ENCODE peak calls at places on chromosomes 1 and 21, in eight cellular contexts. S is sigmoid colon, N is tibial nerve, I is A549, Y is H1, X is stomach, C is upper lobe of left lung, R is suprapubic skin. Q is an unnamed sample. For H3K4me1, the result is how much of the 10 kb centered on the place peaks cover.

GRCh38 chr21:31803039-31804007 is 69.5 kb upstream of the HUNK start:
- DNase-seq in S (no peak), N (no peak), I (no peak), Y (no peak), X (no peak), C (peak), R (no peak), Q (no peak)

GRCh38 chr1:12184008-12184681 is 17.4 kb downstream of the TNFRSF1B start:
- DNase-seq in S (peak), N (peak), I (no peak), Y (no peak), X (peak), C (peak), R (peak), Q (peak)

GRCh38 chr1:25694167-25694566 is 77.6 kb downstream of the MAN1C1 start:
- DNase-seq in S (peak), N (no peak), I (no peak), Y (no peak), X (no peak), C (peak), R (no peak), Q (peak)

GRCh38 chr1:1213919-1214599 is at the start of gene TNFRSF4:
- DNase-seq in S (no peak), N (no peak), I (no peak), Y (no peak), X (no peak), C (no peak), R (no peak), Q (no peak)

GRCh38 chr1:2979191-2980072 is 41.8 kb upstream of the ACTRT2 start:
- DNase-seq in S (peak), N (no peak), I (no peak), Y (no peak), X (peak), C (peak), R (peak), Q (no peak)

GRCh38 chr1:90730247-90731022 is 13.3 kb upstream of the BARHL2 start:
- DNase-seq in S (no peak), N (no peak), I (no peak), Y (peak), X (no peak), C (no peak), R (no peak), Q (no peak)

GRCh38 chr1:94579876-94580294 is 38.3 kb upstream of the F3 start:
- DNase-seq in S (no peak), N (no peak), I (peak), Y (no peak), X (no peak), C (no peak), R (no peak), Q (no peak)

GRCh38 chr1:107277022-107277421 is 136.2 kb downstream of the NTNG1 start:
- DNase-seq in S (peak), N (no peak), I (peak), Y (peak), X (peak), C (no peak), R (no peak), Q (no peak)

GRCh38 chr1:78672428-78672827 is 22.8 kb downstream of the IFI44 start:
- DNase-seq in S (no peak), N (no peak), I (no peak), Y (no peak), X (no peak), C (no peak), R (no peak), Q (no peak)

GRCh38 chr1:199875856-199876255 is 151.7 kb upstream of the NR5A2 start:
- DNase-seq in S (no peak), N (no peak), I (no peak), Y (no peak), X (no peak), C (no peak), R (no peak), Q (no peak)

GRCh38 chr1:201583663-201584062 is 44.7 kb downstream of the NAV1 start:
- DNase-seq in S (peak), N (no peak), I (no peak), Y (no peak), X (no peak), C (no peak), R (no peak), Q (no peak)

GRCh38 chr1:8642114-8642513 is 175.3 kb downstream of the RERE start:
- DNase-seq in S (no peak), N (no peak), I (no peak), Y (no peak), X (no peak), C (no peak), R (no peak), Q (no peak)

GRCh38 chr1:14924012-14924452 is 229.5 kb upstream of the TMEM51 start:
- DNase-seq in S (peak), N (peak), I (peak), Y (no peak), X (peak), C (peak), R (peak), Q (peak)

GRCh38 chr1:159009704-159010361 is at the start of gene IFI16:
- DNase-seq in S (peak), N (no peak), I (peak), Y (no peak), X (no peak), C (peak), R (peak), Q (peak)
- TF ChIP-seq POLR2A in S (peak), N (peak), I (no peak), Y (no peak), X (peak), C (peak), R (no peak), Q (peak)

GRCh38 chr1:227454686-227455085 is 108.7 kb upstream of the ZNF678 start:
- DNase-seq in S (no peak), N (no peak), I (no peak), Y (peak), X (no peak), C (no peak), R (no peak), Q (no peak)

GRCh38 chr1:227459326-227459841 is 104.0 kb upstream of the ZNF678 start:
- DNase-seq in S (no peak), N (no peak), I (no peak), Y (no peak), X (no peak), C (no peak), R (no peak), Q (no peak)

GRCh38 chr1:227465256-227465655 is 98.1 kb upstream of the ZNF678 start:
- DNase-seq in S (no peak), N (no peak), I (no peak), Y (peak), X (no peak), C (no peak), R (no peak), Q (no peak)

GRCh38 chr1:227459977-227460376 is 103.4 kb upstream of the ZNF678 start:
- DNase-seq in S (no peak), N (no peak), I (no peak), Y (no peak), X (no peak), C (no peak), R (no peak), Q (no peak)
- TF ChIP-seq EP300 in S (no peak), N (no peak), I (no peak), Y (no peak), X (no peak), C (no peak), R (no peak), Q (no peak)

GRCh38 chr1:218463194-218464156 is 118.3 kb downstream of the TGFB2 start:
- DNase-seq in S (peak), N (peak), I (peak), Y (no peak), X (no peak), C (peak), R (peak), Q (peak)
- H3K4me1 ChIP-seq in S (under half), N (under half), I (half or more), Y (under half), X (under half), C (under half), R (under half), Q (under half)

GRCh38 chr1:9687120-9687875 is 35.8 kb downstream of the PIK3CD start:
- DNase-seq in S (peak), N (no peak), I (peak), Y (peak), X (peak), C (peak), R (peak), Q (peak)
- TF ChIP-seq POLR2A in S (no peak), N (no peak), I (no peak), Y (peak), X (no peak), C (no peak), R (no peak), Q (no peak)

GRCh38 chr1:117967472-117967871 is 37.9 kb downstream of the WDR3 start:
- DNase-seq in S (no peak), N (no peak), I (peak), Y (no peak), X (no peak), C (no peak), R (no peak), Q (no peak)
- TF ChIP-seq EP300 in S (no peak), N (no peak), I (no peak), Y (no peak), X (no peak), C (no peak), R (no peak), Q (no peak)

DNA sequence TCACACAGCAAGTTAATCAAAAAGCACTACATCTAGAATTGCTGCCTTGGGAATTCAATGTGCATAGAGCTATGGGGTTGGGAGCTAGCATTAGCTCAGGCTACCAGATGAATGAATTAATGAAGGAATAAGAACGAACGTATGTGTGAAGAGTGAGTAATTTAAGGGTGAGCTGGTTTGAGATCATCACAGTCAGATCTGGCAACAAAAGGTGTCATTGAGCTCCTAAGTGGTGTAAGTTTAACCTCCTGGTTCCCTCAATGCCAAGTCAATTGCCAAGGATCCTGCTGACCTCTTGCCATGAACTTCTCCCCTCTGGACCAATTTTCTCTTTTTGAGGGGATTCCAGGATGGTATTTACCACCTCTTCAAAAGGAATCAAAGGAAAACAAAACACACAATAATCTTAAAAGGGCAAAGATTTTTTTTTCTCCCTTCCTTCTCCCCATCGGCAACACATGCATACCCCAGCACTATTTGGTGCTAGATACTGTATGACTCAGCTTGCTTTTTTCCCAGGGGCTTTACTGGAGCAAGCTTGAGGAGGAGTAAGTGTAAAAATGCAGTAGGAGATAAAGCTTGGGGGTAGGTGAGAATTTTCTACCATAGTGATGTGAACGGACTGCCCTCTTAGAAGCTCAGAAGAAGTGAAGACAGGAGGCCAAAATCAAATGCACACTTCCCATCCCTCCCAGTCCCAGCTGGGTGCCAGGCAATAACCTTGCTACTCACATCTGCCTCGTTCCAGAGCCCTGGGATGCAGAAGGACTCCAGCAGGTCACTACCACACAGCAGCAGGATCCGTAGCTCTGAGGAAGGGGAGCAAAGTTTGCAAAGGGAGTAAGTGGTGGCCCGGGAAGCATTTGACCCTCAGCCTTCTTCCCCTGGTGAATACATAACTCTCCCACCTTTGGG is 92.0 kb downstream of the LAMC2 start:
- DNase-seq in S (no peak), N (no peak), I (no peak), Y (no peak), X (peak), C (no peak), R (no peak), Q (no peak)
- H3K4me1 ChIP-seq in S (under half), N (under half), I (under half), Y (under half), X (under half), C (under half), R (half or more), Q (under half)